ENCODE peak calls at places on chromosome 15, in seven cellular contexts. One of them, this sample, is unnamed.

GRCh38 chr15:55637086-55637485 is 48.9 kb upstream of the PYGO1 start:
- DNase-seq in SJSA1: no peak
- DNase-seq in NCI-H748 treated with DMSO at 0.1 percent for 48 hours: no peak
- DNase-seq in CD4-positive, alpha-beta T cell: no peak
- DNase-seq in sigmoid colon: no peak
- DNase-seq in NCI-H1092 treated with DMSO at 0.1 percent for 48 hours: no peak
- DNase-seq in iPS-NIHi11: no peak
- DNase-seq in this sample: no peak

GRCh38 chr15:65363766-65364165 is 14.0 kb downstream of the IGDCC3 start:
- DNase-seq in NCI-H1092 treated with DMSO at 0.1 percent for 48 hours: no peak
- DNase-seq in iPS-NIHi11: no peak
- DNase-seq in CD4-positive, alpha-beta T cell: no peak
- DNase-seq in sigmoid colon: peak
- DNase-seq in SJSA1: no peak
- DNase-seq in NCI-H748 treated with DMSO at 0.1 percent for 48 hours: no peak
- DNase-seq in this sample: no peak

GRCh38 chr15:65219137-65219536 is 7.9 kb upstream of the CILP start:
- DNase-seq in SJSA1: no peak
- DNase-seq in iPS-NIHi11: no peak
- DNase-seq in sigmoid colon: no peak
- DNase-seq in NCI-H748 treated with DMSO at 0.1 percent for 48 hours: no peak
- DNase-seq in NCI-H1092 treated with DMSO at 0.1 percent for 48 hours: no peak
- DNase-seq in CD4-positive, alpha-beta T cell: no peak
- DNase-seq in this sample: no peak

GRCh38 chr15:90594297-90594696 is 64.6 kb downstream of the CRTC3 start:
- DNase-seq in NCI-H1092 treated with DMSO at 0.1 percent for 48 hours: peak
- DNase-seq in sigmoid colon: peak
- DNase-seq in NCI-H748 treated with DMSO at 0.1 percent for 48 hours: no peak
- DNase-seq in CD4-positive, alpha-beta T cell: peak
- DNase-seq in SJSA1: no peak
- DNase-seq in iPS-NIHi11: peak
- DNase-seq in this sample: peak

GRCh38 chr15:32651229-32651837 is 9.8 kb downstream of the SCG5 start:
- DNase-seq in NCI-H748 treated with DMSO at 0.1 percent for 48 hours: no peak
- DNase-seq in CD4-positive, alpha-beta T cell: peak
- DNase-seq in sigmoid colon: peak
- DNase-seq in NCI-H1092 treated with DMSO at 0.1 percent for 48 hours: peak
- DNase-seq in SJSA1: peak
- DNase-seq in iPS-NIHi11: peak
- DNase-seq in this sample: peak

GRCh38 chr15:26475554-26475953 is 297.3 kb downstream of the GABRB3 start:
- DNase-seq in sigmoid colon: no peak
- DNase-seq in iPS-NIHi11: no peak
- DNase-seq in NCI-H1092 treated with DMSO at 0.1 percent for 48 hours: no peak
- DNase-seq in NCI-H748 treated with DMSO at 0.1 percent for 48 hours: no peak
- DNase-seq in SJSA1: no peak
- DNase-seq in CD4-positive, alpha-beta T cell: no peak
- DNase-seq in this sample: no peak

GRCh38 chr15:98786706-98787105 is 138.4 kb downstream of the IGF1R start:
- DNase-seq in NCI-H1092 treated with DMSO at 0.1 percent for 48 hours: no peak
- DNase-seq in SJSA1: no peak
- DNase-seq in CD4-positive, alpha-beta T cell: no peak
- DNase-seq in iPS-NIHi11: no peak
- DNase-seq in NCI-H748 treated with DMSO at 0.1 percent for 48 hours: no peak
- DNase-seq in sigmoid colon: no peak
- DNase-seq in this sample: no peak

GRCh38 chr15:91308855-91309254 is 208.8 kb downstream of the SV2B start:
- DNase-seq in NCI-H1092 treated with DMSO at 0.1 percent for 48 hours: no peak
- DNase-seq in iPS-NIHi11: no peak
- DNase-seq in CD4-positive, alpha-beta T cell: no peak
- DNase-seq in SJSA1: no peak
- DNase-seq in NCI-H748 treated with DMSO at 0.1 percent for 48 hours: no peak
- DNase-seq in sigmoid colon: no peak
- DNase-seq in this sample: no peak

GRCh38 chr15:72006382-72006781 is 111.6 kb downstream of the MYO9A start:
- DNase-seq in SJSA1: no peak
- DNase-seq in CD4-positive, alpha-beta T cell: no peak
- DNase-seq in NCI-H748 treated with DMSO at 0.1 percent for 48 hours: no peak
- DNase-seq in NCI-H1092 treated with DMSO at 0.1 percent for 48 hours: no peak
- DNase-seq in iPS-NIHi11: no peak
- DNase-seq in sigmoid colon: no peak
- DNase-seq in this sample: no peak

GRCh38 chr15:91263632-91264477 is 163.8 kb downstream of the SV2B start:
- DNase-seq in SJSA1: no peak
- DNase-seq in sigmoid colon: peak
- DNase-seq in NCI-H1092 treated with DMSO at 0.1 percent for 48 hours: no peak
- DNase-seq in CD4-positive, alpha-beta T cell: no peak
- DNase-seq in iPS-NIHi11: no peak
- DNase-seq in NCI-H748 treated with DMSO at 0.1 percent for 48 hours: no peak
- DNase-seq in this sample: no peak

GRCh38 chr15:40192942-40193341 is 32.1 kb downstream of the BUB1B start:
- DNase-seq in NCI-H1092 treated with DMSO at 0.1 percent for 48 hours: no peak
- DNase-seq in NCI-H748 treated with DMSO at 0.1 percent for 48 hours: no peak
- DNase-seq in iPS-NIHi11: no peak
- DNase-seq in sigmoid colon: no peak
- DNase-seq in CD4-positive, alpha-beta T cell: no peak
- DNase-seq in SJSA1: no peak
- DNase-seq in this sample: no peak